ENCODE peak calls at places on chromosome X, in nine cellular contexts. S, H, V, N, B, C, E, K and M are unnamed samples.

GRCh38 chrX:142186103-142186502 is 19.0 kb downstream of the MAGEC2 start:
- DNase-seq in E (no peak), V (no peak), K (no peak), C (no peak), N (no peak), S (no peak), H (no peak), B (no peak), M (no peak)

GRCh38 chrX:15988661-15989603 is 134.3 kb upstream of the AP1S2 start:
- DNase-seq in N (no peak), V (no peak), E (no peak), S (peak), B (peak), K (peak), H (peak), C (no peak), M (peak)

GRCh38 chrX:10619311-10620015 is 922 bp downstream of the MID1 start:
- DNase-seq in N (peak), K (peak), B (no peak), S (no peak), V (no peak), C (no peak), E (no peak), H (peak), M (no peak)

GRCh38 chrX:106726485-106727437 is at the start of gene RNF128:
- DNase-seq in N (no peak), K (peak), V (no peak), C (peak), H (no peak), S (peak), B (peak), E (peak), M (no peak)

GRCh38 chrX:53930513-53931380 is 113.5 kb downstream of the PHF8 start:
- DNase-seq in N (no peak), K (peak), V (no peak), H (no peak), S (peak), C (no peak), B (peak), E (no peak), M (peak)

GRCh38 chrX:107565916-107566602 is 62.3 kb upstream of the PRPS1 start:
- DNase-seq in B (peak), K (peak), C (no peak), E (peak), H (peak), S (peak), V (no peak), N (no peak), M (peak)

GRCh38 chrX:21996872-21997271 is 35.3 kb upstream of the PHEX start:
- DNase-seq in E (no peak), S (no peak), B (peak), C (no peak), H (no peak), V (no peak), K (peak), N (peak), M (no peak)

GRCh38 chrX:123313486-123313885 is 129.4 kb downstream of the GRIA3 start:
- DNase-seq in C (no peak), H (no peak), S (no peak), E (no peak), N (no peak), B (no peak), K (no peak), V (no peak), M (no peak)

GRCh38 chrX:15418041-15418706 is 34.0 kb upstream of the VEGFD start:
- DNase-seq in H (no peak), K (no peak), C (no peak), B (peak), E (no peak), V (no peak), N (no peak), S (no peak), M (peak)

GRCh38 chrX:111652719-111653118 is 28.3 kb upstream of the ALG13 start:
- DNase-seq in H (no peak), K (no peak), C (no peak), N (no peak), E (no peak), B (no peak), S (peak), V (no peak), M (no peak)

GRCh38 chrX:134711135-134711941 is 53.1 kb upstream of the PLAC1 start:
- DNase-seq in N (no peak), H (no peak), E (no peak), V (no peak), B (no peak), S (no peak), C (no peak), K (no peak), M (no peak)

GRCh38 chrX:31166416-31166815 is 94.6 kb upstream of the FTHL17 start:
- DNase-seq in S (no peak), C (no peak), E (no peak), N (no peak), V (no peak), B (peak), K (peak), H (no peak), M (no peak)

GRCh38 chrX:75155454-75155829 is 641 bp downstream of the ABCB7 start:
- DNase-seq in N (no peak), B (no peak), K (no peak), E (no peak), H (peak), C (no peak), V (no peak), S (no peak), M (no peak)

GRCh38 chrX:8721536-8721935 is 10.4 kb downstream of the ANOS1 start:
- DNase-seq in K (no peak), V (no peak), N (no peak), H (no peak), B (no peak), C (no peak), E (no peak), S (no peak), M (no peak)

GRCh38 chrX:8726031-8726652 is 5.8 kb downstream of the ANOS1 start:
- DNase-seq in B (peak), C (no peak), V (no peak), E (no peak), K (no peak), S (no peak), H (no peak), N (no peak), M (peak)

GRCh38 chrX:8728932-8729331 is 3.0 kb downstream of the ANOS1 start:
- DNase-seq in H (no peak), V (no peak), K (no peak), N (no peak), E (no peak), B (no peak), C (no peak), S (no peak), M (no peak)

GRCh38 chrX:8724176-8724757 is 7.7 kb downstream of the ANOS1 start:
- DNase-seq in V (no peak), E (no peak), B (no peak), H (no peak), S (no peak), N (no peak), K (peak), C (no peak), M (no peak)
- TF ChIP-seq CTCF in V (no peak), E (no peak), B (no peak), H (no peak), S (no peak), N (no peak), K (peak), C (no peak), M (no peak)

GRCh38 chrX:131728295-131729145 is 184.6 kb downstream of the OR13H1 start:
- DNase-seq in E (peak), B (peak), S (no peak), N (no peak), V (peak), K (no peak), C (peak), H (no peak), M (no peak)
- TF ChIP-seq CTCF in E (no peak), B (no peak), S (no peak), N (no peak), V (peak), K (no peak), C (peak), H (no peak), M (no peak)

GRCh38 chrX:151750511-151750910 is 16.0 kb downstream of the CNGA2 start:
- DNase-seq in B (no peak), V (no peak), E (no peak), N (no peak), K (no peak), S (no peak), H (no peak), C (peak), M (no peak)
- TF ChIP-seq CTCF in B (no peak), V (no peak), E (no peak), N (no peak), K (no peak), S (no peak), H (no peak), C (no peak), M (no peak)

GRCh38 chrX:113743069-113743468 is 840.8 kb upstream of the HTR2C start:
- DNase-seq in S (no peak), N (no peak), B (no peak), V (no peak), E (no peak), H (peak), K (no peak), C (no peak), M (no peak)

GRCh38 chrX:113747274-113747973 is 836.5 kb upstream of the HTR2C start:
- DNase-seq in S (no peak), K (no peak), H (no peak), C (no peak), E (no peak), N (no peak), V (no peak), B (no peak), M (no peak)

GRCh38 chrX:113741744-113742143 is 842.1 kb upstream of the HTR2C start:
- DNase-seq in N (no peak), K (peak), H (peak), S (peak), E (no peak), V (no peak), B (peak), C (no peak), M (no peak)
- TF ChIP-seq CTCF in N (no peak), K (peak), H (no peak), S (peak), E (no peak), V (no peak), B (peak), C (no peak), M (no peak)